ENCODE peak calls at places on chromosomes 13 and 19, in six cellular contexts. C, R, K, O, S and M are unnamed samples.

GRCh38 chr19:47663435-47663910 is 49.7 kb upstream of the EHD2 start:
- DNase-seq in C (no peak), R (no peak), K (peak), O (no peak), S (no peak), M (no peak)

GRCh38 chr19:11921852-11922495 is 2.9 kb upstream of the ZNF700 start:
- DNase-seq in C (no peak), R (no peak), K (no peak), O (no peak), S (no peak), M (no peak)

GRCh38 chr19:4414800-4415251 is 12.4 kb downstream of the CHAF1A start:
- DNase-seq in C (no peak), R (no peak), K (no peak), O (no peak), S (no peak), M (no peak)

GRCh38 chr13:34153428-34154180 is 335.7 kb downstream of the RFC3 start:
- DNase-seq in C (no peak), R (peak), K (no peak), O (no peak), S (no peak), M (no peak)

GRCh38 chr13:103386341-103386740 is 320.1 kb upstream of the SLC10A2 start:
- DNase-seq in C (no peak), R (peak), K (peak), O (no peak), S (peak), M (no peak)

GRCh38 chr13:67619987-67620386 is 389.9 kb upstream of the PCDH9 start:
- DNase-seq in C (no peak), R (no peak), K (no peak), O (no peak), S (peak), M (no peak)

GRCh38 chr13:111295896-111296295 is 24.5 kb upstream of the TEX29 start:
- DNase-seq in C (no peak), R (no peak), K (no peak), O (no peak), S (no peak), M (no peak)

GRCh38 chr13:35164324-35164932 is 222.4 kb downstream of the NBEA start:
- DNase-seq in C (no peak), R (no peak), K (peak), O (no peak), S (peak), M (peak)

GRCh38 chr19:13887039-13887438 is 10.1 kb downstream of the NANOS3 start:
- DNase-seq in C (no peak), R (no peak), K (no peak), O (no peak), S (no peak), M (no peak)

GRCh38 chr19:58440556-58440955 is 603 bp upstream of the ZNF132 start:
- DNase-seq in C (no peak), R (no peak), K (no peak), O (no peak), S (no peak), M (no peak)

GRCh38 chr13:30071890-30072817 is 221.7 kb upstream of the UBL3 start:
- DNase-seq in C (no peak), R (no peak), K (no peak), O (no peak), S (no peak), M (no peak)